ENCODE peak calls at places on chromosomes 3 and 15, in four cellular contexts. One of them, this sample, is unnamed. For H3K4me1, the result is how much of the 10 kb centered on the place peaks cover.

GRCh38 chr3:143428351-143428750 is 308.8 kb downstream of the CHST2 start:
- DNase-seq in psoas muscle: no peak
- DNase-seq in PC-3: no peak
- DNase-seq in uterus: no peak
- DNase-seq in this sample: no peak

GRCh38 chr15:27589260-27589659 is 509.9 kb downstream of the OCA2 start:
- DNase-seq in psoas muscle: no peak
- DNase-seq in PC-3: no peak
- DNase-seq in uterus: no peak
- DNase-seq in this sample: no peak

GRCh38 chr3:184196536-184196935 is 10.5 kb downstream of the ABCF3 start:
- DNase-seq in psoas muscle: no peak
- DNase-seq in PC-3: no peak
- DNase-seq in uterus: no peak
- DNase-seq in this sample: no peak

GRCh38 chr15:96365781-96366525 is 35.5 kb downstream of the NR2F2 start:
- DNase-seq in psoas muscle: no peak
- DNase-seq in PC-3: no peak
- DNase-seq in uterus: no peak
- DNase-seq in this sample: no peak

GRCh38 chr15:80484312-80484981 is 80.3 kb downstream of the ARNT2 start:
- DNase-seq in psoas muscle: no peak
- DNase-seq in PC-3: no peak
- DNase-seq in uterus: no peak
- DNase-seq in this sample: no peak

GRCh38 chr3:149532463-149533180 is 58.1 kb downstream of the TM4SF4 start:
- DNase-seq in psoas muscle: no peak
- DNase-seq in PC-3: no peak
- DNase-seq in uterus: no peak
- DNase-seq in this sample: no peak

GRCh38 chr15:40053234-40054055 is 14.5 kb upstream of the SRP14 start:
- DNase-seq in psoas muscle: no peak
- DNase-seq in PC-3: no peak
- DNase-seq in uterus: no peak
- DNase-seq in this sample: no peak

GRCh38 chr3:52177701-52178042 is 20.3 kb upstream of the ALAS1 start:
- DNase-seq in psoas muscle: peak
- DNase-seq in PC-3: no peak
- DNase-seq in uterus: no peak
- DNase-seq in this sample: peak

GRCh38 chr3:59733041-59733809 is 683.4 kb upstream of the CFAP20DC start:
- DNase-seq in psoas muscle: no peak
- DNase-seq in PC-3: no peak
- DNase-seq in uterus: no peak
- DNase-seq in this sample: no peak

GRCh38 chr3:195834675-195835583 is 23.2 kb upstream of the MUC4 start:
- DNase-seq in psoas muscle: peak
- DNase-seq in PC-3: no peak
- DNase-seq in uterus: no peak
- DNase-seq in this sample: no peak

GRCh38 chr3:149511040-149511626 is 36.6 kb downstream of the TM4SF4 start:
- DNase-seq in psoas muscle: no peak
- DNase-seq in PC-3: no peak
- DNase-seq in uterus: no peak
- DNase-seq in this sample: no peak

GRCh38 chr3:71389191-71389590 is 194.3 kb downstream of the FOXP1 start:
- DNase-seq in psoas muscle: no peak
- DNase-seq in PC-3: no peak
- DNase-seq in uterus: no peak
- DNase-seq in this sample: no peak

GRCh38 chr15:62344806-62345539 is 179.9 kb upstream of the C2CD4B start:
- DNase-seq in psoas muscle: no peak
- DNase-seq in PC-3: peak
- DNase-seq in uterus: peak
- DNase-seq in this sample: peak

GRCh38 chr3:15300318-15301078 is 31.9 kb downstream of the SH3BP5 start:
- DNase-seq in psoas muscle: no peak
- DNase-seq in PC-3: peak
- DNase-seq in uterus: peak
- DNase-seq in this sample: no peak

GRCh38 chr15:67836134-67836455 is 3.8 kb downstream of the RNU6-1 start:
- DNase-seq in psoas muscle: peak
- DNase-seq in PC-3: no peak
- DNase-seq in uterus: no peak
- DNase-seq in this sample: no peak

GRCh38 chr15:67833504-67834248 is 6.2 kb downstream of the RNU6-1 start:
- DNase-seq in psoas muscle: peak
- DNase-seq in PC-3: peak
- DNase-seq in uterus: no peak
- DNase-seq in this sample: peak

GRCh38 chr15:67835349-67836133 is 4.3 kb downstream of the RNU6-1 start:
- DNase-seq in psoas muscle: peak
- DNase-seq in PC-3: no peak
- DNase-seq in uterus: no peak
- DNase-seq in this sample: no peak

GRCh38 chr15:67834249-67834592 is 5.6 kb downstream of the RNU6-1 start:
- DNase-seq in psoas muscle: no peak
- DNase-seq in PC-3: peak
- DNase-seq in uterus: no peak
- DNase-seq in this sample: no peak

GRCh38 chr15:67834593-67835348 is 5.1 kb downstream of the RNU6-1 start:
- DNase-seq in psoas muscle: peak
- DNase-seq in PC-3: no peak
- DNase-seq in uterus: no peak
- DNase-seq in this sample: peak
- H3K4me1 ChIP-seq in psoas muscle: under half
- H3K4me1 ChIP-seq in PC-3: under half
- H3K4me1 ChIP-seq in uterus: under half
- H3K4me1 ChIP-seq in this sample: under half

DNA sequence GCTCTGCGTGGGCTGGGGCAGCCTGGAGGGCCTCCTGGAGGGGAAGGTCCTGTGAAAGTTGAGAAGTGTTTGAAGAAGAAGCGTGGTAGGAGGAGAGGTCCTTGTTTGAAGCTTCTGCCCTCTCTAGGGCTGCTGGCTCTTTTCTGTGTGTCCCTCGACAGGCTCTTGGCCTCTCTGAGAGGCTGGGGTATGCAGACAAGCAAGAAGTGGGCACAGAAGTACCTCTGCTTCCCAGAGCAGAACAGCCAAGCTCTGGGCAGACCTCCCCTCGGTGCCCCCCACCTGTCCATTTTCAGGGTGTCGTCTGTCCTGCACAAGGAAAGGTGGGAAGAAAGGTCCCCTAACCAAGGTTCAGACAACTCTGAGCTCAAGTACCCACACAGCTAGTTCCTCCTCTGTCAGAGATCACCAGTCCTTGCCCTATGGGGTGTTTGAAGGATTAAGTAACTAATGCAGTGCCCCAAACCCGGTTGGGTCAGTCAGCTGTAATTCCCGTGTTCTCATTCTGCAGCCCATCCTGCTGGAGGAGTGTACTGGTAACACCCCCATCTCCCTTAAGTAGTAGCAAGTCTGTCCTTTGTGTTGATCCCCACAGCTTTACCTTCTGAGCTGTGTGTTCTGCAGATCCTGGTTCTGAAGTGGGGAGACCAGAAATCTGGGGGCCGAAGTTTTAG is 6.3 kb downstream of the CSK start:
- DNase-seq in psoas muscle: no peak
- DNase-seq in PC-3: no peak
- DNase-seq in uterus: no peak
- DNase-seq in this sample: no peak
- TF ChIP-seq CTCF in psoas muscle: no peak
- TF ChIP-seq CTCF in PC-3: no peak
- TF ChIP-seq CTCF in uterus: no peak
- TF ChIP-seq CTCF in this sample: no peak

DNA sequence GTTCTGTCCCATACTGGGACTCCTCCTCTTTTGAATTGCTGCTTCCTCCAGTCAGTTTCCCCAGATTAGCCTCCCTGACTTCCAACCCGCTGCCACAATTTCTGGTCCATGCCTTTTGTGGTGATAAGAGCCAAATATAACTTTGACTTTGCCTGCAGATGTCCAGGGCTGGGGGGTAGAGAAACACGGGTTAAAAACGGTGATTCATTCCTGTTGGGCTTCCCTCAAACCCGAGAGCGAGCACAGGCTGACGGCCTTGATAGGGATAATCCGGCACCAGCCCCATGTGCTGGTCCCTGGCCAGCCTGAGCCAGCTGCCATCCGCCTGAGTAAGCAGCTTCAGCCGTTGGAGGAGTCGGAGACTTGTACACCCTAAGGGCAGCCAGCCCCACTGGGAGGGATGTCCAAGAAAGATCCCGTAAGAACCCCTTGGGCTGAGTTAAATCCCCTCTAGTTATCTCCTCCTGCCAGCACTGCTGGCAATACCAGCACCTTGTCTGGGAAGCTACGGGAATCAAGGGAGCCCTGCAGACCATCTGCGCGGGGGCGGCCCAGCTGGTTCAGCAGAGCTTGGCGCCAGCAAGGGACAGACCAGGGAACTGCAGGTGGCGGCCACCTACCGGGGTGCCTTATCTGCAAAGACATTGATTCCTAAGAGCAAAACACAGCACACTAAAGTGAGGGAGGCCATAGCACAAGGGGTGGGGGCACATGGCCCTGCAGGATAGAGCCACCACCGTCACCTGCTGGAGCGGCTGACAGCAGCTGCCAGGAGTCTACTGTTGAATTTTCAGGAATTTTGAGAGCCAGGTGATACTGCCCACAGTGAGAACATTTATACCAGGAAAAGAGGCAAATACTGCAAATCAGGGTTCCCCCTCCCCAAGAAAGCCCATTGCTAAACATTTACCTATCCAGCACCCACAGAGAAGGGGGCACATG is 18.1 kb downstream of the CSPG4 start:
- DNase-seq in psoas muscle: peak
- DNase-seq in PC-3: peak
- DNase-seq in uterus: peak
- DNase-seq in this sample: peak
- H3K4me3 ChIP-seq in psoas muscle: peak
- H3K4me3 ChIP-seq in PC-3: no peak
- H3K4me3 ChIP-seq in uterus: no peak
- H3K4me3 ChIP-seq in this sample: no peak

GRCh38 chr15:98692213-98692612 is 43.9 kb downstream of the IGF1R start:
- DNase-seq in psoas muscle: no peak
- DNase-seq in PC-3: no peak
- DNase-seq in uterus: no peak
- DNase-seq in this sample: no peak
- H3K4me1 ChIP-seq in psoas muscle: under half
- H3K4me1 ChIP-seq in PC-3: under half
- H3K4me1 ChIP-seq in uterus: under half
- H3K4me1 ChIP-seq in this sample: half or more

DNA sequence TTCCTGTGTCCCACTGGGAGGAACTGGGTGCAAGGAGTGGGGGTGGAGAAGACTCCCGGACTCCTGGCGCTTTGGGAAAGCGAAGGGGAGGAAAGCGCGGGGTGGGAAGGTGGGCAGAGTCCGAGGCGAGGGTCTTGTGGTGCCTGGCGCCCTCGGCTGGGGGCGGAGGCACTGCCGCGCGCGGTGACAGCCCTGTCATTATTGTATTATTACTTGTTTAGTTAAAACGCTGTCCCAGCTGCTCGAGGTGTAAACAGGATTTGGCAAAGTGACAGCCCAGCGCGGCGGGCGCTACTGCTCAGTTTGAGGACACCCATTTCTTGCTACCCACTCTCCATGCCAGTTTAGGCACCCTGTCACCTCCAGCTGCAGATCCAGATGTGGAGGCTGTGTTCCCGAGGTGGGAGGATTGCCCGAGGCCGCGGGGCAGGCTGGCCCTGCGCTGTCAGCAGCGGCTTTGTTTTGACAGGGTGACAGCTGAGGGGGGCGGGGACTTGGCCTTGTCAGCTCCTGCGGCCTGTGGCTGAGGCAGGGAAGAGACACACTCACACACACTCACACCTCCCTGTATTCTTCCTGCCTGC is 1.0 kb downstream of the KAT2B start:
- DNase-seq in psoas muscle: peak
- DNase-seq in PC-3: peak
- DNase-seq in uterus: peak
- DNase-seq in this sample: peak
- TF ChIP-seq CTCF in psoas muscle: no peak
- TF ChIP-seq CTCF in PC-3: no peak
- TF ChIP-seq CTCF in uterus: no peak
- TF ChIP-seq CTCF in this sample: no peak

GRCh38 chr3:194312743-194313281 is 38.3 kb downstream of the CPN2 start:
- DNase-seq in psoas muscle: peak
- DNase-seq in PC-3: peak
- DNase-seq in uterus: peak
- DNase-seq in this sample: peak
- H3K4me3 ChIP-seq in psoas muscle: no peak
- H3K4me3 ChIP-seq in PC-3: no peak
- H3K4me3 ChIP-seq in uterus: no peak
- H3K4me3 ChIP-seq in this sample: no peak

This sample was measured in thyroid gland.